ENCODE peak calls at places on chromosomes 12 and 14, in four cellular contexts. K is K562, V is HepG2, B is GM12878. X is an unnamed sample.

GRCh38 chr14:50052517-50052916 is 63.9 kb downstream of the VCPKMT start:
- DNase-seq in V (no peak), B (no peak), K (no peak), X (no peak)

GRCh38 chr14:73059326-73059725 is 992 bp downstream of the RBM25 start:
- DNase-seq in B (no peak), K (no peak), V (peak; percentile 10), X (no peak)

GRCh38 chr14:38999949-39000348 is 103.1 kb downstream of the SEC23A start:
- DNase-seq in K (no peak), V (no peak), B (no peak), X (no peak)

GRCh38 chr14:58717821-58718220 is 80.1 kb downstream of the DACT1 start:
- DNase-seq in K (no peak), V (no peak), B (no peak), X (no peak)

GRCh38 chr14:101557321-101557695 is 4.0 kb upstream of the DIO3 start:
- DNase-seq in V (no peak), K (no peak), B (no peak), X (no peak)

GRCh38 chr14:102192840-102193502 is 53.3 kb downstream of the WDR20 start:
- DNase-seq in K (no peak), B (no peak), V (no peak), X (no peak)

GRCh38 chr12:11991604-11992003 is 79.1 kb upstream of the BCL2L14 start:
- DNase-seq in K (no peak), B (no peak), V (no peak), X (no peak)

GRCh38 chr12:54704187-54704586 is 56.0 kb upstream of the DCD start:
- DNase-seq in B (no peak), V (no peak), K (no peak), X (no peak)

GRCh38 chr12:106018286-106018685 is 120.5 kb downstream of the NUAK1 start:
- DNase-seq in B (no peak), K (no peak), V (no peak), X (no peak)

GRCh38 chr12:24038211-24038997 is 88.9 kb upstream of the SOX5 start:
- DNase-seq in K (no peak), V (peak; percentile 94), B (no peak), X (no peak)

GRCh38 chr12:56389215-56389850 is 26.7 kb upstream of the APOF start:
- DNase-seq in K (no peak), B (no peak), V (no peak), X (no peak)

GRCh38 chr12:93741741-93742085 is 64.5 kb downstream of the CRADD start:
- DNase-seq in K (no peak), B (no peak), V (peak; percentile 4), X (no peak)

GRCh38 chr12:95838125-95838524 is 20.6 kb upstream of the SNRPF start:
- DNase-seq in K (no peak), B (no peak), V (peak; percentile 49), X (no peak)

GRCh38 chr12:19654630-19655384 is 215.5 kb downstream of the AEBP2 start:
- DNase-seq in V (no peak), K (no peak), B (no peak), X (no peak)

GRCh38 chr12:76025601-76026575 is 5.7 kb downstream of the PHLDA1 start:
- DNase-seq in K (no peak), V (no peak), B (no peak), X (no peak)

GRCh38 chr12:16670456-16671050 is 64.6 kb upstream of the LMO3 start:
- DNase-seq in K (no peak), B (no peak), V (no peak), X (no peak)

GRCh38 chr12:69789351-69789750 is 35.7 kb upstream of the MYRFL start:
- DNase-seq in K (no peak), V (no peak), B (no peak), X (no peak)

GRCh38 chr14:78606111-78606510 is 435.9 kb downstream of the NRXN3 start:
- DNase-seq in K (no peak), V (no peak), B (no peak), X (no peak)

DNA sequence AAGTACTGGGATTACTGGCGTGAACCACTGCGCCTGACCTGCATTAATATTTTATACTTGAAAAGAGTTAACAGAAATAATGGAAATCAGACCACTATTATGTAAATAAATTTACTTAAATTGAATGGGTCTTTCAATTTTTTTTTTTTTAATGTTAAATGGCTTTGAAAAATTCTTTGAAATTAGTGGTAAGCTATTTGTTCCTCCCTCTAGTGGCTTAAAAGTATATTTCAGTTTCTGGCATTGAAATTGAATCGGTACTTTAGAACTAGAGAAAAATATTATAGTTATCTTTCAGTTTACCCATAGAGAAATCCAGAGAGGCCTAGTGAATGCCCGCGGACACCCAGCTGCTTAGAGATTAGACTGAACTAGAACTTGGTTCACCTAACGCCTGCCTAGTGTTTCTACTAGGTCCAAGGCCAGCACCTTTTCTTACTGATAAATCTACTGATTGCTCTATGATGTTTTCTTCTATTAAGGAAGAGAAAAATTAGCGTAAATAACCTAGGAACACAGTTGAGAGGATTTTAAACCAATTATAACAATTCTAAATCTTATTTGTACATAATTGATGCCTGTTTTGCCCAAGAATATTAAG is 106.5 kb downstream of the EML1 start:
- DNase-seq in K (no peak), V (no peak), B (no peak), X (no peak)
- TF ChIP-seq TARDBP in K (no peak), V (no peak), B (no peak), X (no peak)

GRCh38 chr14:74569826-74570591 is 42.0 kb downstream of the LTBP2 start:
- DNase-seq in V (peak; percentile 12), K (no peak), B (no peak), X (no peak)
- TF ChIP-seq TARDBP in V (no peak), K (no peak), B (no peak), X (no peak)

DNA sequence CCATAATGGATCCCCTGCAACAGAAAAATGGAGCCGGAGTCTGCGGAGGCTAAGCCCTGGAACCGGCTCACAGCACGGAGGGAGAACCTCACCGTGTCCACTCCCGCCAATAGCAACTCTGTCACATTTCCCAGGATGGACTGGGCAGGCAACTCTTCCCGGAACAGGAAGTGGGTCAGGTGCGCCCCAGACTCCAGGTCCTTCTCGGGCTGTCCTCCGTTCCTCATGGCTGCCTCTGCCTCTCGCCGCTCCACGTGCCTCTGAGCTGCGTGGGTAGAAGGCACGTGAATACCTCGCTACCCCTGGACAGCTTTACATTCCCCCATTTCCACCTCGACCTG is 2.2 kb downstream of the CYP27B1 start:
- DNase-seq in V (no peak), K (no peak), B (no peak), X (no peak)
- TF ChIP-seq TARDBP in V (no peak), K (no peak), B (no peak), X (no peak)

DNA sequence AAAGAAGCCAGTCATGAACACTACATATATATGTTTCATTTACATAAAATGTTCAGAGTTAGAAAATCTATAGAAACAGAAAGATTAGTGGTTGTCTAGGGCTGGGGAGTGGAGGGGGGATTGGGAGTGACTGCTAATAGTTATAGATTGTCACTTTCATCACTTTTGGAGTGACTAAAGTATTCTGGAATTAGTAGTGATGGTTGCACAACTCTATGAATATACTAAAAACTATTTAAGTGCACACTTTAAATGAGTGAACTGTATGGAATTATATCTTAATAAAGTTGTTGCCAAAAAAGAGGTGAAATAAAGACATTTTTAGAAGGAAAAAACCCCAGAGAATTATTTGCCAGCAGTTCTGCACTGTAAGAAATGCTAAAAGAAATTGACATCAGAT is 9.5 kb downstream of the CATSPERB start:
- DNase-seq in K (no peak), V (no peak), B (no peak), X (no peak)
- TF ChIP-seq TARDBP in K (no peak), V (no peak), B (no peak), X (no peak)

X was measured in HEK293T.